ENCODE peak calls at places on chromosomes 5 and 9, in six cellular contexts. One of them, this sample, is unnamed.
A peak's percentile ranks its signal among the peaks of the same experiment; 100 is the strongest.

GRCh38 chr9:14366071-14366470 is 52.1 kb upstream of the NFIB start:
- DNase-seq in heart left ventricle: peak; percentile 73
- DNase-seq in RWPE1: no peak
- DNase-seq in right lobe of liver: no peak
- DNase-seq in CD8-positive, alpha-beta T cell: no peak
- DNase-seq in transverse colon: no peak
- DNase-seq in this sample: peak; percentile 63

GRCh38 chr5:55625913-55626312 is 86.2 kb downstream of the SLC38A9 start:
- DNase-seq in heart left ventricle: no peak
- DNase-seq in right lobe of liver: no peak
- DNase-seq in transverse colon: no peak
- DNase-seq in CD8-positive, alpha-beta T cell: no peak
- DNase-seq in RWPE1: no peak
- DNase-seq in this sample: no peak

GRCh38 chr5:140413230-140413629 is 11.6 kb downstream of the ANKHD1 start:
- DNase-seq in heart left ventricle: no peak
- DNase-seq in transverse colon: no peak
- DNase-seq in right lobe of liver: no peak
- DNase-seq in CD8-positive, alpha-beta T cell: no peak
- DNase-seq in RWPE1: no peak
- DNase-seq in this sample: no peak

GRCh38 chr9:126261584-126262356 is 64.9 kb upstream of the MVB12B start:
- DNase-seq in right lobe of liver: no peak
- DNase-seq in heart left ventricle: no peak
- DNase-seq in RWPE1: no peak
- DNase-seq in CD8-positive, alpha-beta T cell: no peak
- DNase-seq in transverse colon: no peak
- DNase-seq in this sample: no peak

GRCh38 chr9:126834672-126835071 is 25.8 kb upstream of the ZBTB34 start:
- DNase-seq in heart left ventricle: no peak
- DNase-seq in right lobe of liver: no peak
- DNase-seq in CD8-positive, alpha-beta T cell: no peak
- DNase-seq in RWPE1: no peak
- DNase-seq in transverse colon: no peak
- DNase-seq in this sample: no peak

GRCh38 chr5:62208218-62208852 is 97.7 kb upstream of the KIF2A start:
- DNase-seq in heart left ventricle: no peak
- DNase-seq in right lobe of liver: no peak
- DNase-seq in CD8-positive, alpha-beta T cell: no peak
- DNase-seq in transverse colon: no peak
- DNase-seq in RWPE1: no peak
- DNase-seq in this sample: no peak

GRCh38 chr9:136328011-136328621 is 777 bp downstream of the GPSM1 start:
- DNase-seq in RWPE1: peak; percentile 77
- DNase-seq in transverse colon: no peak
- DNase-seq in heart left ventricle: no peak
- DNase-seq in CD8-positive, alpha-beta T cell: no peak
- DNase-seq in right lobe of liver: no peak
- DNase-seq in this sample: peak; percentile 88

GRCh38 chr5:126921471-126922091 is 108.8 kb downstream of the MARCHF3 start:
- DNase-seq in right lobe of liver: no peak
- DNase-seq in RWPE1: no peak
- DNase-seq in CD8-positive, alpha-beta T cell: no peak
- DNase-seq in heart left ventricle: no peak
- DNase-seq in transverse colon: no peak
- DNase-seq in this sample: no peak

DNA sequence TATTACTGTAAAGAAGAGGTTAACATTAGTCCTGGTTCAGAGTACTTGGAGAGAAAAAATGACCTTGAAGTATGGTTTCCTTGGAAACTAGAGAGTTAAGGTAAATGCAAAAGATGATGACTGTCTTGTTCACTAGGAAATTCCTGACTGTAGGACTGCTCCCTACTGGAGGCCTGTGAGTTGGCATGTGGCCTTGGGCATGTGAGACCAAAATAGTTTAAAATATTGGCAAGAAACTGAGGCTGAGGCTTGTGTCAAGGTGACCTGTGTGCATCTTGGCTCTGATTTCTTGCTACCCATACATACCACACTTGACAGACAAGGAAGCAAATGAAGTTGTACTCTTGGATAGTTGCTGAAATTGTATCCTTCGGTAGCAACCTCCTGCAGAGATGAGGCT is 96.5 kb downstream of the TARS1 start:
- DNase-seq in right lobe of liver: no peak
- DNase-seq in CD8-positive, alpha-beta T cell: no peak
- DNase-seq in heart left ventricle: no peak
- DNase-seq in RWPE1: no peak
- DNase-seq in transverse colon: no peak
- DNase-seq in this sample: no peak
- H3K27ac ChIP-seq in right lobe of liver: no peak overlapping the region
- H3K27ac ChIP-seq in CD8-positive, alpha-beta T cell: no peak overlapping the region
- H3K27ac ChIP-seq in heart left ventricle: no peak overlapping the region
- H3K27ac ChIP-seq in RWPE1: no peak overlapping the region
- H3K27ac ChIP-seq in transverse colon: no peak overlapping the region
- H3K27ac ChIP-seq in this sample: no peak overlapping the region

GRCh38 chr9:91736898-91737601 is 213.0 kb downstream of the ROR2 start:
- DNase-seq in transverse colon: no peak
- DNase-seq in right lobe of liver: no peak
- DNase-seq in heart left ventricle: no peak
- DNase-seq in RWPE1: no peak
- DNase-seq in CD8-positive, alpha-beta T cell: no peak
- DNase-seq in this sample: no peak

GRCh38 chr9:91744114-91744513 is 205.9 kb downstream of the ROR2 start:
- DNase-seq in CD8-positive, alpha-beta T cell: no peak
- DNase-seq in RWPE1: no peak
- DNase-seq in transverse colon: no peak
- DNase-seq in heart left ventricle: no peak
- DNase-seq in right lobe of liver: no peak
- DNase-seq in this sample: no peak

GRCh38 chr9:91736311-91736710 is 213.7 kb downstream of the ROR2 start:
- DNase-seq in right lobe of liver: no peak
- DNase-seq in transverse colon: no peak
- DNase-seq in CD8-positive, alpha-beta T cell: no peak
- DNase-seq in heart left ventricle: no peak
- DNase-seq in RWPE1: no peak
- DNase-seq in this sample: no peak

GRCh38 chr9:91741529-91741928 is 208.5 kb downstream of the ROR2 start:
- DNase-seq in RWPE1: peak; percentile 63
- DNase-seq in right lobe of liver: no peak
- DNase-seq in CD8-positive, alpha-beta T cell: no peak
- DNase-seq in transverse colon: no peak
- DNase-seq in heart left ventricle: no peak
- DNase-seq in this sample: no peak

GRCh38 chr9:91740713-91741112 is 209.3 kb downstream of the ROR2 start:
- DNase-seq in right lobe of liver: no peak
- DNase-seq in heart left ventricle: peak; percentile 47
- DNase-seq in CD8-positive, alpha-beta T cell: no peak
- DNase-seq in RWPE1: no peak
- DNase-seq in transverse colon: peak; percentile 58
- DNase-seq in this sample: no peak
- TF ChIP-seq CTCF in right lobe of liver: no peak
- TF ChIP-seq CTCF in heart left ventricle: no peak
- TF ChIP-seq CTCF in CD8-positive, alpha-beta T cell: no peak
- TF ChIP-seq CTCF in RWPE1: no peak
- TF ChIP-seq CTCF in transverse colon: peak; percentile 21
- TF ChIP-seq CTCF in this sample: no peak

GRCh38 chr9:85943757-85944430 is 2.9 kb downstream of the NAA35 start:
- DNase-seq in CD8-positive, alpha-beta T cell: no peak
- DNase-seq in transverse colon: no peak
- DNase-seq in right lobe of liver: no peak
- DNase-seq in RWPE1: no peak
- DNase-seq in heart left ventricle: no peak
- DNase-seq in this sample: no peak

GRCh38 chr9:85941617-85941930 is 628 bp downstream of the NAA35 start:
- DNase-seq in RWPE1: no peak
- DNase-seq in heart left ventricle: no peak
- DNase-seq in transverse colon: no peak
- DNase-seq in CD8-positive, alpha-beta T cell: no peak
- DNase-seq in right lobe of liver: no peak
- DNase-seq in this sample: no peak

GRCh38 chr9:85942913-85943729 is 2.2 kb downstream of the NAA35 start:
- DNase-seq in CD8-positive, alpha-beta T cell: no peak
- DNase-seq in right lobe of liver: no peak
- DNase-seq in RWPE1: no peak
- DNase-seq in transverse colon: no peak
- DNase-seq in heart left ventricle: no peak
- DNase-seq in this sample: no peak

GRCh38 chr9:85940832-85941616 is at the start of gene NAA35:
- DNase-seq in right lobe of liver: peak; percentile 99
- DNase-seq in heart left ventricle: peak; percentile 98
- DNase-seq in CD8-positive, alpha-beta T cell: peak; percentile 98
- DNase-seq in RWPE1: peak; percentile 100
- DNase-seq in transverse colon: peak; percentile 99
- DNase-seq in this sample: peak; percentile 99

GRCh38 chr9:85941966-85942912 is 1.3 kb downstream of the NAA35 start:
- DNase-seq in right lobe of liver: no peak
- DNase-seq in heart left ventricle: no peak
- DNase-seq in RWPE1: peak; percentile 5
- DNase-seq in CD8-positive, alpha-beta T cell: no peak
- DNase-seq in transverse colon: peak; percentile 28
- DNase-seq in this sample: no peak
- H3K27ac ChIP-seq in right lobe of liver: no peak overlapping the region
- H3K27ac ChIP-seq in heart left ventricle: peak overlapping the region; percentile 94
- H3K27ac ChIP-seq in RWPE1: peak overlapping the region; percentile 91
- H3K27ac ChIP-seq in CD8-positive, alpha-beta T cell: peak overlapping the region; percentile 83
- H3K27ac ChIP-seq in transverse colon: peak overlapping the region; percentile 93
- H3K27ac ChIP-seq in this sample: peak overlapping the region; percentile 92

GRCh38 chr9:34723141-34723540 is 13.2 kb upstream of the CCL21 start:
- DNase-seq in CD8-positive, alpha-beta T cell: no peak
- DNase-seq in transverse colon: no peak
- DNase-seq in heart left ventricle: no peak
- DNase-seq in RWPE1: no peak
- DNase-seq in right lobe of liver: no peak
- DNase-seq in this sample: no peak
- TF ChIP-seq CTCF in CD8-positive, alpha-beta T cell: no peak
- TF ChIP-seq CTCF in transverse colon: no peak
- TF ChIP-seq CTCF in heart left ventricle: no peak
- TF ChIP-seq CTCF in RWPE1: no peak
- TF ChIP-seq CTCF in right lobe of liver: no peak
- TF ChIP-seq CTCF in this sample: no peak